ENCODE peak calls at places on chromosome 20, in eight cellular contexts. One of them, this sample, is unnamed. For H3K4me1, the result is how much of the 10 kb centered on the place peaks cover.

GRCh38 chr20:45153147-45153546 is 21.6 kb upstream of the PI3 start:
- DNase-seq in ovary: no peak
- DNase-seq in cardiac muscle cell: no peak
- DNase-seq in IMR-90: no peak
- DNase-seq in psoas muscle: no peak
- DNase-seq in colonic mucosa: no peak
- DNase-seq in tibial artery: no peak
- DNase-seq in right cardiac atrium: no peak
- DNase-seq in this sample: no peak

GRCh38 chr20:41734506-41734945 is 116.3 kb upstream of the CHD6 start:
- DNase-seq in ovary: no peak
- DNase-seq in cardiac muscle cell: peak
- DNase-seq in IMR-90: peak
- DNase-seq in psoas muscle: peak
- DNase-seq in colonic mucosa: peak
- DNase-seq in tibial artery: peak
- DNase-seq in right cardiac atrium: peak
- DNase-seq in this sample: no peak

GRCh38 chr20:18647777-18648176 is 59.9 kb downstream of the DTD1 start:
- DNase-seq in ovary: no peak
- DNase-seq in cardiac muscle cell: no peak
- DNase-seq in IMR-90: no peak
- DNase-seq in psoas muscle: no peak
- DNase-seq in colonic mucosa: no peak
- DNase-seq in tibial artery: no peak
- DNase-seq in right cardiac atrium: no peak
- DNase-seq in this sample: no peak

GRCh38 chr20:35502352-35502751 is 27.1 kb downstream of the C20orf173 start:
- DNase-seq in ovary: no peak
- DNase-seq in cardiac muscle cell: no peak
- DNase-seq in IMR-90: no peak
- DNase-seq in psoas muscle: no peak
- DNase-seq in colonic mucosa: no peak
- DNase-seq in tibial artery: no peak
- DNase-seq in right cardiac atrium: no peak
- DNase-seq in this sample: no peak

GRCh38 chr20:45630366-45630765 is 718 bp downstream of the WFDC9 start:
- DNase-seq in ovary: no peak
- DNase-seq in cardiac muscle cell: no peak
- DNase-seq in IMR-90: no peak
- DNase-seq in psoas muscle: no peak
- DNase-seq in colonic mucosa: no peak
- DNase-seq in tibial artery: no peak
- DNase-seq in right cardiac atrium: no peak
- DNase-seq in this sample: no peak

GRCh38 chr20:22382742-22383141 is 201.6 kb downstream of the FOXA2 start:
- DNase-seq in ovary: no peak
- DNase-seq in cardiac muscle cell: no peak
- DNase-seq in IMR-90: no peak
- DNase-seq in psoas muscle: no peak
- DNase-seq in colonic mucosa: no peak
- DNase-seq in tibial artery: no peak
- DNase-seq in right cardiac atrium: no peak
- DNase-seq in this sample: no peak

GRCh38 chr20:37519508-37520416 is 1.3 kb upstream of the NNAT start:
- DNase-seq in ovary: no peak
- DNase-seq in cardiac muscle cell: peak
- DNase-seq in IMR-90: no peak
- DNase-seq in psoas muscle: no peak
- DNase-seq in colonic mucosa: no peak
- DNase-seq in tibial artery: no peak
- DNase-seq in right cardiac atrium: no peak
- DNase-seq in this sample: no peak

GRCh38 chr20:38109025-38109541 is 56.0 kb downstream of the TGM2 start:
- DNase-seq in ovary: no peak
- DNase-seq in cardiac muscle cell: no peak
- DNase-seq in IMR-90: peak
- DNase-seq in psoas muscle: peak
- DNase-seq in colonic mucosa: peak
- DNase-seq in tibial artery: peak
- DNase-seq in right cardiac atrium: peak
- DNase-seq in this sample: no peak

GRCh38 chr20:44135811-44136204 is 51.2 kb downstream of the JPH2 start:
- DNase-seq in ovary: no peak
- DNase-seq in cardiac muscle cell: no peak
- DNase-seq in IMR-90: no peak
- DNase-seq in psoas muscle: no peak
- DNase-seq in colonic mucosa: no peak
- DNase-seq in tibial artery: no peak
- DNase-seq in right cardiac atrium: no peak
- DNase-seq in this sample: no peak

GRCh38 chr20:21301940-21302644 is 1.0 kb upstream of the XRN2 start:
- DNase-seq in ovary: no peak
- DNase-seq in cardiac muscle cell: no peak
- DNase-seq in IMR-90: no peak
- DNase-seq in psoas muscle: no peak
- DNase-seq in colonic mucosa: no peak
- DNase-seq in tibial artery: no peak
- DNase-seq in right cardiac atrium: no peak
- DNase-seq in this sample: no peak

GRCh38 chr20:49052334-49052733 is 6.2 kb downstream of the CSE1L start:
- DNase-seq in ovary: no peak
- DNase-seq in cardiac muscle cell: no peak
- DNase-seq in IMR-90: peak
- DNase-seq in psoas muscle: no peak
- DNase-seq in colonic mucosa: no peak
- DNase-seq in tibial artery: no peak
- DNase-seq in right cardiac atrium: no peak
- DNase-seq in this sample: no peak
- H3K4me1 ChIP-seq in ovary: under half
- H3K4me1 ChIP-seq in cardiac muscle cell: under half
- H3K4me1 ChIP-seq in IMR-90: under half
- H3K4me1 ChIP-seq in psoas muscle: under half
- H3K4me1 ChIP-seq in colonic mucosa: under half
- H3K4me1 ChIP-seq in tibial artery: under half
- H3K4me1 ChIP-seq in right cardiac atrium: under half
- H3K4me1 ChIP-seq in this sample: under half

DNA sequence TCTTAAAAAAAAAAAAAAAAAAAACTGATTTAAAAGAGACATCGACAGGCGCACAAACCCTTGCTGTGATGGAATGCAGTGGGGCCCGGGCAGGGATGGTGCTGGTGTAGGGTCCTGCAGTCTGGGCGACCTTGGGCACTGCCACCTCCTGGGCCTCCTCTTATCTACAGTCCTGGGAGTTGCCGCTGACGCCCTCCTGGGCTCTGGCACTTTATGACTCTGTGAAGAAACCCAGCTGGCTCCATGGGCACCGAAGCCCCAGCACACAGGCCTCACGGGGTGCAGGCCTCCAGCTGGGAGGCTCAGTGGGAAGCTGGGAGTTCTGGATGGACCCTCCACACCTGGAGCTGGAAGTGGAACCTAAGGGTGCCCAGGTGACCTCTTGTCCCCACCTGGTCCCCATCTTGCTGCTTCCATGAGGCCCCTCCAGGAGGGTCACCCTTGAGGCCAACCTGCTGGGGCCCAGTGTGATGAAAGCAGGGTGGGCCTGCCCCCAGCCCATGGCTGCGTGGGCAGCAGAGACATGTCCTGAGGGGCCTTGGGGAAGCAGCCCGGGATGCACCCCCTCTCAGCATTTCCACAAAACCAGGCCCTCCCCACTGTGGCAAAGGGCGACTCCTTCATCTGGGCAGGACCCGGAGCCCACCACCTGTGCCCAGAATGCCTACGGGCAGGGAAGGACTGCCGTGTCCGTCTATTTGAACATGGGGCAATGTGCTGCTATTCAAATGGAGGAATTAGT is 104.9 kb downstream of the ASXL1 start:
- DNase-seq in ovary: no peak
- DNase-seq in cardiac muscle cell: no peak
- DNase-seq in IMR-90: no peak
- DNase-seq in psoas muscle: no peak
- DNase-seq in colonic mucosa: peak
- DNase-seq in tibial artery: no peak
- DNase-seq in right cardiac atrium: no peak
- DNase-seq in this sample: no peak
- H3K27ac ChIP-seq in ovary: no peak
- H3K27ac ChIP-seq in cardiac muscle cell: peak
- H3K27ac ChIP-seq in IMR-90: no peak
- H3K27ac ChIP-seq in psoas muscle: no peak
- H3K27ac ChIP-seq in colonic mucosa: peak
- H3K27ac ChIP-seq in tibial artery: no peak
- H3K27ac ChIP-seq in right cardiac atrium: no peak
- H3K27ac ChIP-seq in this sample: no peak

DNA sequence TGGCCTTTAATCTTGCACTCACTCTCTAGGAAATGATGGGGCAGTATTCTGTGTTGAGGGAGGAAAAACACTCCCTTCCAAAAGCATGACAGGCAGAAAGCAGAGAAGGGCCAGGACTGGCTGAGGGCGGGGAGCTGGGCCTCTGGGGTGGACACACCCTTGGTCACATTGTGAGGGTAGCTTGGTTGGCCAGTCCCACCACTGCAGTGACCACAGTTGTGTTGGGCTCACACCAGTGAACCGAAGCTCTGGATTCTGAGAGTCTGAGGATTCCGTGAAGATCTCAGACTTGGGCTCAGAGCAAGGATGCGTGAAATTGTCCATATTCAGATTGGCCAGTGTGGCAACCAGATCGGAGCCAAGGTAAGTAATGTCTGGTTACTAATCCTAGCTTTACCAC is at the start of gene TUBB1:
- DNase-seq in ovary: no peak
- DNase-seq in cardiac muscle cell: no peak
- DNase-seq in IMR-90: no peak
- DNase-seq in psoas muscle: no peak
- DNase-seq in colonic mucosa: no peak
- DNase-seq in tibial artery: no peak
- DNase-seq in right cardiac atrium: no peak
- DNase-seq in this sample: no peak
- H3K4me3 ChIP-seq in ovary: no peak
- H3K4me3 ChIP-seq in cardiac muscle cell: no peak
- H3K4me3 ChIP-seq in IMR-90: no peak
- H3K4me3 ChIP-seq in psoas muscle: no peak
- H3K4me3 ChIP-seq in colonic mucosa: no peak
- H3K4me3 ChIP-seq in tibial artery: no peak
- H3K4me3 ChIP-seq in right cardiac atrium: no peak
- H3K4me3 ChIP-seq in this sample: no peak

DNA sequence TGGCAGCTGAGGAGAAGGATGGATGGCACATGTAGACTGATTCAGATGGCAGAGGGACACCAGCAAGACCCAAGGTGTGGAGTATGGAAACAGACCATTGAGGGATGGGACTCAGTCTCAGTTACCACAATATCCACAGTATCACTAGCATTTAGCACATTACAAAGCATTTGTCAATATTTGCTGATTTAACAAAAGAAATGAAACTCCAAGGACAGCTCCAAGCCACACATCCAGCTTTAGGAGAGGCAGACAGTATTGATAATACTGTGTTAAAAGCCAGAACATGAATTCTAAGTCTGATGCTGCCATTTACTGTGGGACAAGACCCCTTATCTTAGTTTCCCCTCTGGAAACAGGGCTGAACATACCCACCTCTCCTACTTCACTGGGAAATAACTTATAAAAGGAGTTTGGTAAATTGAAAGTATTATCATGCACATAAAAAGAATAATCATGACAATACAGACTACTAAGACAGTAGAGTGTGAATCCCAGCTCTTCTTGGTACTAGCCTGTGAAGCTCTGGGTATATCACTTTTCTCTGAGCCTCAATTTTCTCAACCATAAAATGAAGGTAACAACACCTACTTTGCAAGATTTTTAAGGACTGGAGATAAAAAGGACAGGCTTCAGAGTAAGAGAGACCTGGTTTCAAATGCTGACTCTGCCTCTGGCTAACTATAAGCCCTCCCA is 11.1 kb downstream of the BCL2L1 start:
- DNase-seq in ovary: no peak
- DNase-seq in cardiac muscle cell: no peak
- DNase-seq in IMR-90: no peak
- DNase-seq in psoas muscle: no peak
- DNase-seq in colonic mucosa: no peak
- DNase-seq in tibial artery: no peak
- DNase-seq in right cardiac atrium: no peak
- DNase-seq in this sample: no peak
- H3K4me1 ChIP-seq in ovary: under half
- H3K4me1 ChIP-seq in cardiac muscle cell: under half
- H3K4me1 ChIP-seq in IMR-90: under half
- H3K4me1 ChIP-seq in psoas muscle: half or more
- H3K4me1 ChIP-seq in colonic mucosa: under half
- H3K4me1 ChIP-seq in tibial artery: half or more
- H3K4me1 ChIP-seq in right cardiac atrium: under half
- H3K4me1 ChIP-seq in this sample: under half